ENCODE peak calls at places on chromosomes 12 and 14, in seven cellular contexts. X is IMR-90; D is stimulated activated CD8-positive, alpha-beta memory T cell treated with anti-CD3 and anti-CD28 coated beads, Interleukin-4, amount 100 ng/mL, for 48 hours; N is HuH-7; E is ELR; Q is heart left ventricle; B is posterior cingulate gyrus. U is an unnamed sample.

GRCh38 chr14:51872396-51872795 is 12.0 kb downstream of the GNG2 start:
- DNase-seq in X (no peak), D (no peak), N (no peak), E (no peak), Q (no peak), B (no peak), U (no peak)

GRCh38 chr12:29741342-29742241 is 42.1 kb downstream of the TMTC1 start:
- DNase-seq in X (peak), D (no peak), N (no peak), E (no peak), Q (no peak), B (no peak), U (peak)

GRCh38 chr12:93219947-93220346 is 157.8 kb upstream of the NUDT4 start:
- DNase-seq in X (no peak), D (no peak), N (no peak), E (no peak), Q (no peak), B (no peak), U (no peak)

GRCh38 chr12:81992461-81992860 is 233.3 kb upstream of the PPFIA2 start:
- DNase-seq in X (no peak), D (no peak), N (no peak), E (no peak), Q (no peak), B (no peak), U (peak)

GRCh38 chr14:53915364-53916014 is 41.1 kb downstream of the BMP4 start:
- DNase-seq in X (no peak), D (no peak), N (no peak), E (no peak), Q (no peak), B (no peak), U (no peak)

GRCh38 chr12:8638951-8639350 is 23.7 kb downstream of the MFAP5 start:
- DNase-seq in X (no peak), D (no peak), N (no peak), E (no peak), Q (no peak), B (no peak), U (no peak)

GRCh38 chr14:38073641-38074040 is 134.1 kb upstream of the SSTR1 start:
- DNase-seq in X (no peak), D (no peak), N (no peak), E (peak), Q (no peak), B (no peak), U (peak)

GRCh38 chr12:85920324-85920947 is 46.3 kb downstream of the NTS start:
- DNase-seq in X (peak), D (no peak), N (peak), E (peak), Q (no peak), B (no peak), U (peak)

GRCh38 chr12:32502693-32503510 is 103.5 kb downstream of the FGD4 start:
- DNase-seq in X (peak), D (no peak), N (no peak), E (no peak), Q (no peak), B (no peak), U (peak)

GRCh38 chr12:18655351-18655750 is 82.5 kb downstream of the PLCZ1 start:
- DNase-seq in X (no peak), D (no peak), N (no peak), E (no peak), Q (no peak), B (no peak), U (no peak)

GRCh38 chr12:91053951-91054715 is 3.7 kb downstream of the KERA start:
- DNase-seq in X (peak), D (no peak), N (no peak), E (peak), Q (peak), B (no peak), U (peak)